ENCODE peak calls at places on chromosomes 7 and 10, in four cellular contexts. I, T, R and G are unnamed samples.

GRCh38 chr10:13684252-13684791 is 97.6 kb downstream of the PRPF18 start:
- DNase-seq in T (peak), I (no peak), R (no peak), G (no peak)

GRCh38 chr10:108789911-108790310 is 1133.4 kb downstream of the XPNPEP1 start:
- DNase-seq in T (no peak), R (no peak), I (no peak), G (no peak)

GRCh38 chr7:104386943-104387342 is 58.5 kb downstream of the LHFPL3 start:
- DNase-seq in R (no peak), T (no peak), I (no peak), G (no peak)

GRCh38 chr7:133941496-133941895 is 185.6 kb upstream of the LRGUK start:
- DNase-seq in I (no peak), R (no peak), T (no peak), G (no peak)

GRCh38 chr7:21893401-21893800 is 52.3 kb downstream of the CDCA7L start:
- DNase-seq in R (no peak), T (no peak), I (no peak), G (no peak)

GRCh38 chr10:107971973-107972372 is 807.5 kb upstream of the SORCS1 start:
- DNase-seq in I (no peak), T (no peak), R (no peak), G (peak)

GRCh38 chr7:112383671-112384417 is 66.4 kb upstream of the IFRD1 start:
- DNase-seq in R (no peak), I (peak), T (no peak), G (no peak)

GRCh38 chr7:106717254-106717996 is 56.5 kb upstream of the CCDC71L start:
- DNase-seq in R (no peak), T (no peak), I (no peak), G (no peak)

GRCh38 chr10:72096115-72097000 is 8.0 kb upstream of the SPOCK2 start:
- DNase-seq in I (no peak), T (no peak), R (no peak), G (peak)

GRCh38 chr10:30503700-30504462 is 69.9 kb downstream of the MAP3K8 start:
- DNase-seq in T (no peak), R (no peak), I (no peak), G (no peak)

GRCh38 chr10:54402576-54402975 is 398.5 kb downstream of the PCDH15 start:
- DNase-seq in T (no peak), R (no peak), I (peak), G (peak)

GRCh38 chr7:113730309-113730955 is 188.4 kb downstream of the PPP1R3A start:
- DNase-seq in I (no peak), T (no peak), R (no peak), G (no peak)

GRCh38 chr10:18616337-18616736 is 35.0 kb downstream of the NSUN6 start:
- DNase-seq in I (no peak), R (no peak), T (no peak), G (no peak)

GRCh38 chr10:63331586-63331985 is 134.2 kb downstream of the JMJD1C start:
- DNase-seq in I (no peak), T (no peak), R (no peak), G (no peak)

GRCh38 chr7:140607441-140607989 is 33.1 kb downstream of the DENND2A start:
- DNase-seq in T (no peak), R (no peak), I (no peak), G (no peak)

GRCh38 chr10:7667262-7668141 is 736 bp upstream of the ITIH5 start:
- DNase-seq in R (no peak), T (no peak), I (no peak), G (no peak)

GRCh38 chr7:142496545-142496991 is 238.7 kb upstream of the PRSS58 start:
- DNase-seq in T (no peak), I (peak), R (no peak), G (no peak)

GRCh38 chr10:122306744-122307143 is 35.6 kb downstream of the BTBD16 start:
- DNase-seq in T (no peak), R (no peak), I (no peak), G (no peak)

GRCh38 chr7:80450621-80451308 is 61.1 kb downstream of the GNAT3 start:
- DNase-seq in I (no peak), R (no peak), T (no peak), G (no peak)

GRCh38 chr10:122571892-122572291 is 11.3 kb downstream of the DMBT1 start:
- DNase-seq in R (no peak), T (no peak), I (no peak), G (no peak)

GRCh38 chr7:2217716-2218443 is 14.9 kb downstream of the MAD1L1 start:
- DNase-seq in T (no peak), R (no peak), I (no peak), G (no peak)

GRCh38 chr10:33410860-33411234 is 76.4 kb upstream of the NRP1 start:
- DNase-seq in R (no peak), I (no peak), T (no peak), G (no peak)

GRCh38 chr10:33410096-33410859 is 75.8 kb upstream of the NRP1 start:
- DNase-seq in I (no peak), R (no peak), T (no peak), G (no peak)

GRCh38 chr10:33413093-33413442 is 78.6 kb upstream of the NRP1 start:
- DNase-seq in R (no peak), I (no peak), T (no peak), G (no peak)

GRCh38 chr10:33414841-33415240 is 80.4 kb upstream of the NRP1 start:
- DNase-seq in I (no peak), T (no peak), R (no peak), G (no peak)

GRCh38 chr10:33412261-33413092 is 78.0 kb upstream of the NRP1 start:
- DNase-seq in I (no peak), T (no peak), R (no peak), G (no peak)
- H3K4me3 ChIP-seq in I (no peak), T (no peak), R (no peak), G (no peak)

GRCh38 chr7:88357295-88357694 is 50.6 kb upstream of the STEAP4 start:
- DNase-seq in I (no peak), T (peak), R (no peak), G (peak)
- TF ChIP-seq CTCF in I (no peak), T (peak), R (no peak), G (peak)

GRCh38 chr10:33335550-33335799 is 1.0 kb upstream of the NRP1 start:
- DNase-seq in I (no peak), T (no peak), R (no peak), G (no peak)

GRCh38 chr10:33334839-33335549 is 527 bp upstream of the NRP1 start:
- DNase-seq in R (no peak), T (peak), I (peak), G (peak)

GRCh38 chr10:33332183-33333031 is 2.1 kb downstream of the NRP1 start:
- DNase-seq in T (no peak), R (no peak), I (no peak), G (no peak)

GRCh38 chr10:33334170-33334838 is at the start of gene NRP1:
- DNase-seq in T (no peak), R (no peak), I (no peak), G (no peak)

DNA sequence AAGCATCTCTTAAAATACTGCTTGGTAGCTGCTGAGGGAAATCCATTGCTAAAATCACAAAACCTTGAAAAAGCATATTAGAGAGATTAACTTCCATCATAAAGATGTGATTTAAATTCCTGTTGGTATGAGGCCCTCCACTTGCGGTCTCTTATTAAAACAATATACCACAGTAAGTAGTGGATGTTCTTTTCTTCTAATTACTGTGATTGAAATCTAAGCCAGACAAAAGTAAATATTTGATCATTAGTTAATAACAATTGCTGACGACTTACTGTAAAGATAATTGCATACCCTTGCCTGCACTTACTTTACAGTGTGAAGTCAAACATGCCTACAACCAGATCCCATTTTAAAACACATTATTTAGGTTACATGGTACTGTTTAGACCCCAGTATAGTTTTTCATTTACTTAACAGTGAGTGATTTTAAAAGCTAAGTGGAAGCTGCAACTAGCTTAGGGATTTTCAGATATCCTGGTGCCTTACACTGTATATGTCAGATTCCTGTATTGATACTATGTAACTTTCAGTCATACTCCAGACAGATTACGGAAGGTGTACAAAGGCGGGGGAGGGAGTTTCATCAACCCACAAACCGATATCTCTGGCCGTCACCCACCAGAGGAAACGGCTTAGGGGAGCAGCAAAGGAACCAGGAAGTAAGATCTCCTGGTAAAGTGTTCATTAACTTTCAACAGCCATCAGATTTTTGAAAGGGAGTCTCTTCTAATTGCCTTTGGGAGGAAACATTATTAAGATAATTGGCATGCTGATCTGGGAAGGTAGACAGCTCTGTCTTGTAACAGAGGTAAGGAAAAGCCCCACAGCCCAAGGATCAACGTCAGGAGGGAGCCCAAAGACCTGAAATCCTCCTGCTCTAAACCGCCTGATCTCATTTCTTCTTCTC is 952 bp downstream of the NRP1 start:
- DNase-seq in T (no peak), I (no peak), R (no peak), G (no peak)
- H3K4me3 ChIP-seq in T (peak), I (peak), R (peak), G (peak)

GRCh38 chr10:100728928-100729876 is 16.2 kb upstream of the PAX2 start:
- DNase-seq in I (no peak), R (no peak), T (peak), G (peak)
- TF ChIP-seq CTCF in I (peak), R (no peak), T (no peak), G (peak)